ENCODE peak calls at places on chromosomes 6 and 20, in ten cellular contexts. W, P, Y, S, L, D, R, X, Z and B are unnamed samples.

GRCh38 chr6:1558388-1558787 is 51.3 kb upstream of the FOXC1 start:
- DNase-seq in W (no peak), P (no peak), Y (no peak), S (no peak), L (no peak), D (no peak), R (no peak), X (no peak), Z (no peak), B (no peak)

GRCh38 chr6:11826779-11827178 is 48.2 kb upstream of the ADTRP start:
- DNase-seq in W (no peak), P (no peak), Y (no peak), S (no peak), L (no peak), D (no peak), R (no peak), X (no peak), Z (no peak), B (no peak)

GRCh38 chr6:114063956-114064355 is 93.0 kb upstream of the HDAC2 start:
- DNase-seq in W (no peak), P (no peak), Y (no peak), S (no peak), L (no peak), D (no peak), R (no peak), X (no peak), Z (no peak), B (no peak)

GRCh38 chr6:151445482-151445881 is 6.4 kb downstream of the RMND1 start:
- DNase-seq in W (no peak), P (no peak), Y (no peak), S (no peak), L (no peak), D (no peak), R (no peak), X (no peak), Z (no peak), B (no peak)

GRCh38 chr20:2000286-2000685 is 6.4 kb upstream of the PDYN start:
- DNase-seq in W (no peak), P (no peak), Y (no peak), S (no peak), L (no peak), D (no peak), R (no peak), X (no peak), Z (no peak), B (no peak)

GRCh38 chr6:136586295-136586694 is 36.1 kb upstream of the MAP7 start:
- DNase-seq in W (no peak), P (no peak), Y (no peak), S (no peak), L (no peak), D (no peak), R (no peak), X (no peak), Z (peak; percentile 28), B (no peak)

GRCh38 chr6:85459224-85459901 is 9.5 kb downstream of the NT5E start:
- DNase-seq in W (no peak), P (peak; percentile 50), Y (no peak), S (no peak), L (no peak), D (no peak), R (no peak), X (no peak), Z (no peak), B (no peak)

GRCh38 chr6:136036071-136036380 is 184.5 kb downstream of the PDE7B start:
- DNase-seq in W (no peak), P (no peak), Y (no peak), S (no peak), L (no peak), D (no peak), R (no peak), X (no peak), Z (no peak), B (no peak)

GRCh38 chr6:137495652-137496391 is 1.6 kb upstream of the OLIG3 start:
- DNase-seq in W (no peak), P (no peak), Y (no peak), S (no peak), L (no peak), D (no peak), R (no peak), X (no peak), Z (no peak), B (no peak)

DNA sequence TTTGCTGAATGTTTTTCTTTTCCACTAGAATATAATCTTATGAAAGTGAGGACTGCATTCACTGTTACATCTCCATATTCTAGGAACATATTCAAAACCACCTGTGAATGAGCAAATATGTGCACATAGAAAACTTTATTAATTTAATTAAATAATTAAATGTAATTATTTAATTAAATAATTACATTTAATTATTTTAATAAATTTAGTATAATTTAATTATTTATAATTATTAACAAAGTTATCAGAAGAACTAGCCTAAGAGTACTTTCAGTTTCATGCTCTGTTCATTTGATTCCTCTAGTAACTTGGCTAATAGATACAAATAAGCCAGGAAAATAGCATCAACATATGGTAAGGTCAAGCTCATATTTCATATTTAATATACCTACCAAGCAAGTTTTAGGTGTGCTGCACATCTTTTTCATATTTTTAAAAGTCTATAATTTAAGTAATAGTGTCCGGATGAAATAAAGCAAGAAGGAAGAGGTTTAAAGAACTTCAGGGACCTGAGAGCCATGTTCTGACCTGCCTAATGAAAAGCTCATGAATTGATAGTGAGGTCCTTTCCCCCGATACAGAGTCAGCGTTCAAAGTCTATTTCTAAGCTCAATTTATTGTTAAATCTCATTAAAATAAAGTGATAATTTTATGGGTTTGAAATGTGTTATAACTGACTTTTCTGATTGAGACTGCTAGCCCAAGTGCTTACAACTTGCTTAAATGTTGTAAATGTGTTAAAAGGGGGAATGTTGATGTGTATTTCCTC is 361.4 kb upstream of the FLRT3 start:
- DNase-seq in W (no peak), P (no peak), Y (no peak), S (no peak), L (no peak), D (no peak), R (no peak), X (no peak), Z (no peak), B (no peak)
- TF ChIP-seq CTCF in W (no peak), P (no peak), Y (no peak), S (no peak), L (no peak), D (no peak), R (no peak), X (no peak), Z (no peak), B (no peak)

DNA sequence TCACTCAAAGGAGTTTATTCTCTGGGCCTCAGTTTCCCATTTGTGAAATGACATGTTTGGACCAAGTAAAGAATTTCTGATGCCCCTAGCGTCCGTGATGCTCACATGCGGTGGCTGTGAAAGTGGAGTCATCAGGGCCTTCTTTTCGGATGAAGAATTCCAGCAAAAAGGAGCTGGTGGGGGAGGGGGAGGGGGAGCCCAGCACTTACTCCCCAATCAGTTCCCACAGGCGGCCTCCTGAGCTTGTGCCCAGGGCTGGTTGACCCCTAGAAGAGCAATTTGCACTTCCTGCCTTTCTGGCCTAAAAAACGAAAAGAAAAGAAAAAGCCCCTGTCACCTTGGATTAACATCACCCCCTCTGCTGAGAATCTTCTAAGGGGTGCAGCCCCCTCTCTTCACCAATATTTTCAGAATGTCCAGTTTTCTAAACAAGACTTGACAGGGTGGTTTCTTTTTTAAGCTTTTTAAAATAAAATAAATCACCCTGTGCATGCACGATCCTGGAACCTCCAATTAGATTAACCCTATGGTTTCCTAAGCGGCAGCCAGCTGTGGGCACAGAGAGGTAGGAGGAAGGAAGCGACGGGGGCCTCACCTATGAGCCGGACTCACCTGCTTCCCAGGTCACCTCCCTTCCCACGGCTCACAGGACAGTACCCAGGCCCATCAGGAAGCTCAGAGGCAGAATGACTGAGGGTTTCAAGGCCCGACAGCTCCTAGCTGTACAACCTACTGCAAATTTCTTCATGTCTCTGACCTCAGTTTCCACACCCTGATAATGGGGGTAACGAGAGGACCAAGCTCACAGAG is 10.4 kb upstream of the TGM2 start:
- DNase-seq in W (no peak), P (no peak), Y (no peak), S (no peak), L (no peak), D (no peak), R (no peak), X (no peak), Z (no peak), B (no peak)
- TF ChIP-seq CTCF in W (no peak), P (no peak), Y (no peak), S (no peak), L (no peak), D (no peak), R (no peak), X (no peak), Z (no peak), B (no peak)

GRCh38 chr6:131368077-131368911 is 204.7 kb upstream of the ARG1 start:
- DNase-seq in W (no peak), P (no peak), Y (no peak), S (peak; percentile 9), L (peak; percentile 63), D (peak; percentile 54), R (no peak), X (peak; percentile 20), Z (peak; percentile 3), B (no peak)
- TF ChIP-seq CTCF in W (no peak), P (no peak), Y (no peak), S (no peak), L (no peak), D (no peak), R (no peak), X (no peak), Z (no peak), B (no peak)

DNA sequence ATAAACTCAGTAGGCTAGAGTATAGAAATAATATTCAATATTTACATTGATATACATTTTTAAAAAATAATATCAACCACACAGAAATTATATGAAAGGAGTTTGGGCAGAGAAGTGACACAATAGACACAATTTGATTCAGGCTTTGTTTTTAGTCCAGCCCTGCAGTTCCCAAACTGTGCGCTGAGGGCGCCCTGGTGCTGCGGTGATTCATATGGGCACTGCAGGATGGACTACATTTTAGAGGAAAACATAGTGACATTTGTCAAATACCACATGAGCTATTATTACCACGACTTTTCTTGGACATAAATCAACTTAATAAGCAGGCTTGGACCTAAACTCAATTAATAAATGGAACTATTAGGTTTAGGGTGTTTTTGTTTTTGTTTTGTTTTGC is 364.3 kb upstream of the ID4 start:
- DNase-seq in W (no peak), P (no peak), Y (no peak), S (no peak), L (peak; percentile 11), D (no peak), R (no peak), X (no peak), Z (no peak), B (no peak)
- TF ChIP-seq CTCF in W (no peak), P (peak; percentile 85), Y (peak; percentile 40), S (no peak), L (peak; percentile 19), D (peak; percentile 22), R (no peak), X (peak; percentile 11), Z (no peak), B (peak; percentile 36)